ENCODE peak calls at places on chromosomes 3 and 15, in nine cellular contexts. P, Q, Y, B, M, J, A, L and H are unnamed samples.

GRCh38 chr3:195802261-195802701 is 9.4 kb downstream of the MUC4 start:
- DNase-seq in P (no peak), Q (no peak), Y (no peak), B (no peak), M (no peak), J (no peak), A (no peak), L (no peak), H (no peak)

GRCh38 chr3:30578479-30578878 is 27.9 kb upstream of the TGFBR2 start:
- DNase-seq in P (no peak), Q (no peak), Y (peak), B (peak), M (no peak), J (no peak), A (peak), L (no peak), H (no peak)

GRCh38 chr15:62495670-62496328 is 330.7 kb upstream of the C2CD4B start:
- DNase-seq in P (no peak), Q (no peak), Y (no peak), B (peak), M (no peak), J (no peak), A (peak), L (no peak), H (no peak)

GRCh38 chr15:98904466-98905048 is 103.0 kb downstream of the PGPEP1L start:
- DNase-seq in P (no peak), Q (no peak), Y (no peak), B (no peak), M (peak), J (peak), A (no peak), L (peak), H (no peak)

GRCh38 chr3:48119495-48120193 is 68.6 kb downstream of the CDC25A start:
- DNase-seq in P (no peak), Q (no peak), Y (peak), B (no peak), M (no peak), J (no peak), A (peak), L (no peak), H (peak)

GRCh38 chr3:128238100-128238459 is 84.8 kb downstream of the EEFSEC start:
- DNase-seq in P (no peak), Q (no peak), Y (no peak), B (no peak), M (no peak), J (no peak), A (no peak), L (no peak), H (no peak)

GRCh38 chr3:143763568-143764162 is 84.6 kb downstream of the SLC9A9 start:
- DNase-seq in P (peak), Q (no peak), Y (no peak), B (no peak), M (no peak), J (no peak), A (no peak), L (no peak), H (peak)

GRCh38 chr15:25936004-25936403 is 72.9 kb upstream of the ATP10A start:
- DNase-seq in P (no peak), Q (no peak), Y (no peak), B (no peak), M (no peak), J (no peak), A (no peak), L (no peak), H (no peak)

GRCh38 chr3:102941761-102942160 is 506.9 kb downstream of the ZPLD1 start:
- DNase-seq in P (no peak), Q (no peak), Y (no peak), B (no peak), M (no peak), J (no peak), A (no peak), L (no peak), H (no peak)

GRCh38 chr3:150917941-150918340 is 12.7 kb upstream of the MINDY4B start:
- DNase-seq in P (no peak), Q (no peak), Y (no peak), B (no peak), M (no peak), J (no peak), A (no peak), L (no peak), H (no peak)

GRCh38 chr3:124951511-124952390 is 17.2 kb upstream of the MUC13 start:
- DNase-seq in P (peak), Q (no peak), Y (no peak), B (no peak), M (no peak), J (no peak), A (no peak), L (no peak), H (no peak)

GRCh38 chr3:186821429-186822367 is 15.4 kb upstream of the RFC4 start:
- DNase-seq in P (peak), Q (no peak), Y (no peak), B (no peak), M (peak), J (no peak), A (no peak), L (no peak), H (peak)

GRCh38 chr15:38651328-38652038 is 86.9 kb upstream of the RASGRP1 start:
- DNase-seq in P (no peak), Q (no peak), Y (no peak), B (no peak), M (no peak), J (no peak), A (no peak), L (no peak), H (no peak)